ENCODE peak calls at places on chromosome 1, in four cellular contexts. One of them, this sample, is unnamed.

GRCh38 chr1:26431979-26432695 is at the start of gene DHDDS:
- DNase-seq in AG09319: peak
- DNase-seq in IMR-90: peak
- DNase-seq in choroid plexus epithelial cell: peak
- DNase-seq in this sample: peak

GRCh38 chr1:231533240-231533639 is 4.8 kb downstream of the TSNAX start:
- DNase-seq in AG09319: no peak
- DNase-seq in IMR-90: no peak
- DNase-seq in choroid plexus epithelial cell: no peak
- DNase-seq in this sample: no peak

GRCh38 chr1:31422505-31423319 is 9.7 kb downstream of the SERINC2 start:
- DNase-seq in AG09319: peak
- DNase-seq in IMR-90: peak
- DNase-seq in choroid plexus epithelial cell: peak
- DNase-seq in this sample: peak

GRCh38 chr1:153652795-153653507 is 5.6 kb upstream of the SNAPIN start:
- DNase-seq in AG09319: no peak
- DNase-seq in IMR-90: peak
- DNase-seq in choroid plexus epithelial cell: peak
- DNase-seq in this sample: peak

GRCh38 chr1:24256687-24257086 is 62.5 kb upstream of the GRHL3 start:
- DNase-seq in AG09319: no peak
- DNase-seq in IMR-90: no peak
- DNase-seq in choroid plexus epithelial cell: no peak
- DNase-seq in this sample: no peak

GRCh38 chr1:81936838-81937237 is 136.1 kb downstream of the ADGRL2 start:
- DNase-seq in AG09319: no peak
- DNase-seq in IMR-90: no peak
- DNase-seq in choroid plexus epithelial cell: no peak
- DNase-seq in this sample: no peak

GRCh38 chr1:206540044-206540758 is 32.9 kb downstream of the RASSF5 start:
- DNase-seq in AG09319: no peak
- DNase-seq in IMR-90: no peak
- DNase-seq in choroid plexus epithelial cell: no peak
- DNase-seq in this sample: peak

GRCh38 chr1:106571109-106571508 is 485.4 kb upstream of the PRMT6 start:
- DNase-seq in AG09319: no peak
- DNase-seq in IMR-90: no peak
- DNase-seq in choroid plexus epithelial cell: peak
- DNase-seq in this sample: peak

GRCh38 chr1:153357076-153357852 is 390 bp upstream of the S100A9 start:
- DNase-seq in AG09319: no peak
- DNase-seq in IMR-90: no peak
- DNase-seq in choroid plexus epithelial cell: no peak
- DNase-seq in this sample: no peak

GRCh38 chr1:64435000-64435399 is 34.9 kb upstream of the CACHD1 start:
- DNase-seq in AG09319: no peak
- DNase-seq in IMR-90: no peak
- DNase-seq in choroid plexus epithelial cell: no peak
- DNase-seq in this sample: no peak

GRCh38 chr1:231460614-231461013 is 38.5 kb upstream of the EGLN1 start:
- DNase-seq in AG09319: no peak
- DNase-seq in IMR-90: no peak
- DNase-seq in choroid plexus epithelial cell: peak
- DNase-seq in this sample: no peak

GRCh38 chr1:222455188-222455879 is 92.6 kb downstream of the HHIPL2 start:
- DNase-seq in AG09319: peak
- DNase-seq in IMR-90: peak
- DNase-seq in choroid plexus epithelial cell: peak
- DNase-seq in this sample: peak

GRCh38 chr1:172970186-172970585 is 80.6 kb downstream of the TNFSF18 start:
- DNase-seq in AG09319: no peak
- DNase-seq in IMR-90: no peak
- DNase-seq in choroid plexus epithelial cell: no peak
- DNase-seq in this sample: peak

GRCh38 chr1:209873067-209873810 is 45.5 kb downstream of the UTP25 start:
- DNase-seq in AG09319: no peak
- DNase-seq in IMR-90: peak
- DNase-seq in choroid plexus epithelial cell: peak
- DNase-seq in this sample: no peak

GRCh38 chr1:109341944-109342925 is 35.4 kb upstream of the MYBPHL start:
- DNase-seq in AG09319: no peak
- DNase-seq in IMR-90: no peak
- DNase-seq in choroid plexus epithelial cell: no peak
- DNase-seq in this sample: no peak

GRCh38 chr1:20484526-20485462 is 1.2 kb downstream of the CAMK2N1 start:
- DNase-seq in AG09319: no peak
- DNase-seq in IMR-90: no peak
- DNase-seq in choroid plexus epithelial cell: no peak
- DNase-seq in this sample: peak

GRCh38 chr1:147833231-147833840 is 69.3 kb upstream of the GJA8 start:
- DNase-seq in AG09319: no peak
- DNase-seq in IMR-90: no peak
- DNase-seq in choroid plexus epithelial cell: no peak
- DNase-seq in this sample: no peak

DNA sequence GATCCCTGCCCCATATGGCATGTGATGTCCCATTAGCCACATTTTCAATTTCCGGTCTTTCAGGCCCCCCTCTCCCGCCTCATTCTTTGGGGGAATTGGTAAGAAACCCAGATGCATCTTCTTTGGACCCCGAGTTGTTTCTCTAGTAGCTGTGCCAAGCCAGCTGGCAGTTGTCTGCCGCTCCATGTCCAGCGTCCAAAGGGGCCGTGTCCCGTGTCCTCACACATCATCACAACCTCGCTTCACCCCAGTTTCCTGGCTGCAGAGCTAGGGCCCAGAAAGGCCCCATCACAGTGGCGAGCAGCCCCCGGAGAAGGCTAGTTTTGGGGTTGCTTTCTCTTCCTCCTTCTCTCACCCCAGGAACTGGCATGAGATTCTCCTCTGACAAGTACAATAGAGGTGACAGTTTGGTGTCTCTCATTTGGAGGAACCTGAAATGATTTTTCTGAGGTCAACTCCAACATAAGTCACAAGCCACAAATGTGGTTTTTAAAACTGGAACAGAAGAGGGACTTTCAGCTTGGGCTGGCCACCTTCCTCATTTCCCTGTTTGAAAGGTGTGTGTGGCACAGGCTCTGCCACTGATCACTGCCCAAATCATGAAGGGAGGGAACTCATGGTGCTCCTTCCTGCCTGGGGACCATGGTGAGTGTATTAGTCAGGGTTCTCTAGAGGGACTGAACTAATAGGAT is 6.4 kb upstream of the GPR157 start:
- DNase-seq in AG09319: no peak
- DNase-seq in IMR-90: no peak
- DNase-seq in choroid plexus epithelial cell: no peak
- DNase-seq in this sample: no peak
- TF ChIP-seq CTCF in AG09319: no peak
- TF ChIP-seq CTCF in IMR-90: no peak
- TF ChIP-seq CTCF in choroid plexus epithelial cell: no peak
- TF ChIP-seq CTCF in this sample: no peak

DNA sequence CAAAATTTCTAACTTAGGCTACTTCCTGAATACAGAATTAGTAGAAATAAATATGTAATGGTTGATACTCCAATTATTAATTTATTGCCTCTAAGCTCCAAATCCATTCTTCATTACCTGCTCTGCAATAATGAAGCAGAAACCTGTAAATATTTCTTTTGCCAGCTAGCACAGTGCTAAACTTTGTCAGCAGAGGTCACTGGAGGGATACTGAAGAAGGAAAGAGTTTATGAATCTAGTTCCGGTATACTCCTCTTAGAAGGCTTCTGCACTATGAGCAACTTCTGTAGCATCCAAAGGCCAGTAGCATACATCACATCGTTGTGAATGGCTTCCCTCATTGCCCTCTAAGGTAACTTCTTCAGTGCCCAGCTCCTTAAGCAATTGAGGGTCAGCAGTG is 81.0 kb upstream of the LHX8 start:
- DNase-seq in AG09319: peak
- DNase-seq in IMR-90: no peak
- DNase-seq in choroid plexus epithelial cell: no peak
- DNase-seq in this sample: no peak
- TF ChIP-seq CTCF in AG09319: peak
- TF ChIP-seq CTCF in IMR-90: no peak
- TF ChIP-seq CTCF in choroid plexus epithelial cell: no peak
- TF ChIP-seq CTCF in this sample: no peak

DNA sequence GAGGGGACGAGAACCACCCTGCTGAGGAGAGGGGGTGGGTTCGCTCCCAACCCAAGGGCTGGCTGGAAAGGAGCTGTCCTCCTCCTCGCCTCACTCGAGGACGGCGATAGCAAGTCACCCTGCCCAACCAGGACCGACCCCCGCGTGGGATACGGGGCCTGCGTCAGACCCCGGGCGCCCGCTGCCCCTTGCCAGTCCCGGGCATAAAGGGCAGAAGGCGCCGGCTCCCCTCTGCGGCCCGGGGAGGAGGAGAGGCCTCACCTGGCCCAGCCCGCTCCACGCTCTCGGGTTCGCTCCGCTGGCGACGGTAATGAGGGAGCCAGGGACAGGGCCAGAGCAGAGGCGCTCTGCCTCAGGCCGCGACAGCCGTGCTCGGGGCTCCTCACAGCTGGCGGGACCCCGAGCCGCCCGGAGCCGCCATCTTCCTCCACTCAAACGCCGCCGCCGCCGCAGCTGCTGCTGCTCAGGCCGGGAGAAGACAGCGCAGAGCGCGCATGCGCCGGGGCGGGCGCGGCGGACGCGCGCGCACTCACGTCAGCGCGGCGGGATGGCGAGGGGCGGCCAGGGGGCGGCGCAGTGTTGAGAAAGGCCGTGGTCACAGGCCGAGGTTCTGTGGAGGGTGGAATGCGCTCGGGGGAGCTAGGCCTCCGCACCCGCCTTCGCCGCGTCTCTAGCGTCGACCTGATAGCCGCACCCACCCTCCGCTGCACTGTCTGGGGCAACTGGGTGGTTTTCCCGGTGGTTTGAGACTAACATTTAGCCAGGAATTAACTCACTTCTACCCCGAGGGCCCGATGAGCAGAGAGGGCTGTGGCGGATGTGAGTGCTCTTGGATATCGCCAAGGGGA is at the start of gene FBXO42:
- DNase-seq in AG09319: peak
- DNase-seq in IMR-90: peak
- DNase-seq in choroid plexus epithelial cell: peak
- DNase-seq in this sample: peak
- TF ChIP-seq CTCF in AG09319: peak
- TF ChIP-seq CTCF in IMR-90: peak
- TF ChIP-seq CTCF in choroid plexus epithelial cell: peak
- TF ChIP-seq CTCF in this sample: peak

GRCh38 chr1:40650075-40650474 is 15.4 kb downstream of the RIMS3 start:
- DNase-seq in AG09319: no peak
- DNase-seq in IMR-90: no peak
- DNase-seq in choroid plexus epithelial cell: no peak
- DNase-seq in this sample: no peak
- TF ChIP-seq CTCF in AG09319: peak
- TF ChIP-seq CTCF in IMR-90: peak
- TF ChIP-seq CTCF in choroid plexus epithelial cell: peak
- TF ChIP-seq CTCF in this sample: peak

GRCh38 chr1:181632960-181633359 is 149.6 kb downstream of the CACNA1E start:
- DNase-seq in AG09319: no peak
- DNase-seq in IMR-90: no peak
- DNase-seq in choroid plexus epithelial cell: no peak
- DNase-seq in this sample: no peak

GRCh38 chr1:181630398-181630797 is 147.1 kb downstream of the CACNA1E start:
- DNase-seq in AG09319: no peak
- DNase-seq in IMR-90: no peak
- DNase-seq in choroid plexus epithelial cell: no peak
- DNase-seq in this sample: no peak

GRCh38 chr1:181630838-181631237 is 147.5 kb downstream of the CACNA1E start:
- DNase-seq in AG09319: no peak
- DNase-seq in IMR-90: no peak
- DNase-seq in choroid plexus epithelial cell: no peak
- DNase-seq in this sample: no peak

GRCh38 chr1:181635108-181635507 is 151.8 kb downstream of the CACNA1E start:
- DNase-seq in AG09319: no peak
- DNase-seq in IMR-90: no peak
- DNase-seq in choroid plexus epithelial cell: no peak
- DNase-seq in this sample: no peak

DNA sequence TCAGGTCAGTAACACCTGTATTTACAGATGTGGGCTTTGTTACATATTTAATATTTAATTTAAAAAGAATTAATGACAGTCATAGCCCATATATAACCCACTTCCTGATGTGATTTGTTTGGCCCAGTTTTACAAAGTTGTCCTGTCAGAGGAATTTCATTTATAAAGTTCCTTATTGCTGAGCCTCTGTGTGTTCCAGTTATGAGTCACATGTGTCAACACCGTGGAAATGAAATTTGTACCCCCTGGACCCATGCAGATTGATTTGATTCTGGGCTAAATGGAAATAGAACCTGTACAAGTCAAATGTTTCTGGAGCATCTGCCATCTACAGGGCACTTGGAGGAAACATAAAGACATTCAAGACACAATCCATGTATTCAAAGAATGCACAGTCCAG is 149.2 kb downstream of the CACNA1E start:
- DNase-seq in AG09319: no peak
- DNase-seq in IMR-90: no peak
- DNase-seq in choroid plexus epithelial cell: no peak
- DNase-seq in this sample: no peak
- TF ChIP-seq CTCF in AG09319: no peak
- TF ChIP-seq CTCF in IMR-90: no peak
- TF ChIP-seq CTCF in choroid plexus epithelial cell: no peak
- TF ChIP-seq CTCF in this sample: no peak

GRCh38 chr1:179293340-179294327 is at the start of gene SOAT1:
- DNase-seq in AG09319: peak
- DNase-seq in IMR-90: peak
- DNase-seq in choroid plexus epithelial cell: peak
- DNase-seq in this sample: peak
- TF ChIP-seq CTCF in AG09319: peak
- TF ChIP-seq CTCF in IMR-90: peak
- TF ChIP-seq CTCF in choroid plexus epithelial cell: peak
- TF ChIP-seq CTCF in this sample: peak

GRCh38 chr1:169904834-169905233 is 11.1 kb upstream of the SCYL3 start:
- DNase-seq in AG09319: no peak
- DNase-seq in IMR-90: no peak
- DNase-seq in choroid plexus epithelial cell: no peak
- DNase-seq in this sample: no peak
- TF ChIP-seq CTCF in AG09319: no peak
- TF ChIP-seq CTCF in IMR-90: no peak
- TF ChIP-seq CTCF in choroid plexus epithelial cell: no peak
- TF ChIP-seq CTCF in this sample: no peak

DNA sequence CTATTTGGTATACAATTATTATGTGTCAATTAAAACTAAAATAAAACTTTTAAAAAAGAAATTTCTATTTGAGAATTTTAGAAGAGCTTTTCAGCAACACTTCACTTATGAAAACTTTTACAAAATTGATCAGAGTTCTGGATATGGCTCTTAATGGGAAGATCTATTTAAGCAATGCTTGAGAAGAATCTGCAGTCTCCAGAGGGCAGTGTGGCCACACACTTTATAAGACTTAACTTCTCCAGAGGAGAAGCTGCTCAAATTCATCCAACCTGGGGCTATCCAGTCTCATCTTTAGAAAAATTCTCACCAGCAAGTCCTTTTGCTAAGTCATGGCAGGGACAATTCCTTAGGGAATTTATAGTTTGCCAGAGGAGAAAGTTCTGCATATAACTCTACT is 25.2 kb upstream of the AGO1 start:
- DNase-seq in AG09319: no peak
- DNase-seq in IMR-90: peak
- DNase-seq in choroid plexus epithelial cell: peak
- DNase-seq in this sample: peak
- TF ChIP-seq CTCF in AG09319: peak
- TF ChIP-seq CTCF in IMR-90: peak
- TF ChIP-seq CTCF in choroid plexus epithelial cell: peak
- TF ChIP-seq CTCF in this sample: peak